ENCODE peak calls at places on chromosomes 2 and 18, in five cellular contexts. One of them, this sample, is unnamed.

GRCh38 chr18:20988726-20989125 is 122.9 kb downstream of the ROCK1 start:
- DNase-seq in HCT116: no peak
- DNase-seq in fibroblast of lung: no peak
- DNase-seq in PC-9: no peak
- DNase-seq in SK-N-MC: no peak
- DNase-seq in this sample: no peak

GRCh38 chr2:96342085-96342484 is 6.5 kb downstream of the NCAPH start:
- DNase-seq in HCT116: no peak
- DNase-seq in fibroblast of lung: peak; percentile 72
- DNase-seq in PC-9: peak; percentile 68
- DNase-seq in SK-N-MC: no peak
- DNase-seq in this sample: no peak

GRCh38 chr2:217289909-217290283 is 430.0 kb upstream of the TNP1 start:
- DNase-seq in HCT116: no peak
- DNase-seq in fibroblast of lung: peak; percentile 42
- DNase-seq in PC-9: peak; percentile 89
- DNase-seq in SK-N-MC: no peak
- DNase-seq in this sample: no peak

GRCh38 chr2:101018934-101019333 is 16.8 kb downstream of the RPL31 start:
- DNase-seq in HCT116: no peak
- DNase-seq in fibroblast of lung: no peak
- DNase-seq in PC-9: no peak
- DNase-seq in SK-N-MC: no peak
- DNase-seq in this sample: no peak

GRCh38 chr2:12930382-12930781 is 213.6 kb downstream of the TRIB2 start:
- DNase-seq in HCT116: no peak
- DNase-seq in fibroblast of lung: no peak
- DNase-seq in PC-9: peak; percentile 49
- DNase-seq in SK-N-MC: no peak
- DNase-seq in this sample: no peak

GRCh38 chr2:170950221-170950737 is 21.2 kb downstream of the GORASP2 start:
- DNase-seq in HCT116: no peak
- DNase-seq in fibroblast of lung: no peak
- DNase-seq in PC-9: no peak
- DNase-seq in SK-N-MC: no peak
- DNase-seq in this sample: peak; percentile 60

GRCh38 chr2:120890566-120891360 is 155.1 kb downstream of the GLI2 start:
- DNase-seq in HCT116: no peak
- DNase-seq in fibroblast of lung: no peak
- DNase-seq in PC-9: no peak
- DNase-seq in SK-N-MC: no peak
- DNase-seq in this sample: no peak

GRCh38 chr18:68438983-68439382 is 275.9 kb downstream of the TMX3 start:
- DNase-seq in HCT116: no peak
- DNase-seq in fibroblast of lung: peak; percentile 78
- DNase-seq in PC-9: no peak
- DNase-seq in SK-N-MC: no peak
- DNase-seq in this sample: no peak

GRCh38 chr2:77629529-77629928 is 107.4 kb upstream of the LRRTM4 start:
- DNase-seq in HCT116: no peak
- DNase-seq in fibroblast of lung: no peak
- DNase-seq in PC-9: no peak
- DNase-seq in SK-N-MC: no peak
- DNase-seq in this sample: no peak

GRCh38 chr2:98454073-98454472 is 9.4 kb downstream of the INPP4A start:
- DNase-seq in HCT116: no peak
- DNase-seq in fibroblast of lung: no peak
- DNase-seq in PC-9: peak; percentile 55
- DNase-seq in SK-N-MC: no peak
- DNase-seq in this sample: no peak

GRCh38 chr2:152071077-152071476 is 27.8 kb downstream of the CACNB4 start:
- DNase-seq in HCT116: no peak
- DNase-seq in fibroblast of lung: no peak
- DNase-seq in PC-9: no peak
- DNase-seq in SK-N-MC: no peak
- DNase-seq in this sample: no peak

GRCh38 chr2:225458431-225459117 is 59.1 kb downstream of the NYAP2 start:
- DNase-seq in HCT116: no peak
- DNase-seq in fibroblast of lung: no peak
- DNase-seq in PC-9: no peak
- DNase-seq in SK-N-MC: no peak
- DNase-seq in this sample: no peak

GRCh38 chr2:177056540-177056939 is 156.1 kb upstream of the HNRNPA3 start:
- DNase-seq in HCT116: peak; percentile 4
- DNase-seq in fibroblast of lung: no peak
- DNase-seq in PC-9: no peak
- DNase-seq in SK-N-MC: no peak
- DNase-seq in this sample: no peak

GRCh38 chr18:72700961-72701710 is 157.0 kb upstream of the CBLN2 start:
- DNase-seq in HCT116: no peak
- DNase-seq in fibroblast of lung: peak; percentile 9
- DNase-seq in PC-9: peak; percentile 45
- DNase-seq in SK-N-MC: peak; percentile 53
- DNase-seq in this sample: no peak

GRCh38 chr2:112189001-112189556 is 50.9 kb downstream of the FBLN7 start:
- DNase-seq in HCT116: no peak
- DNase-seq in fibroblast of lung: no peak
- DNase-seq in PC-9: no peak
- DNase-seq in SK-N-MC: no peak
- DNase-seq in this sample: no peak

GRCh38 chr18:75162978-75163377 is 46.0 kb downstream of the PTGR3 start:
- DNase-seq in HCT116: no peak
- DNase-seq in fibroblast of lung: no peak
- DNase-seq in PC-9: no peak
- DNase-seq in SK-N-MC: no peak
- DNase-seq in this sample: no peak

DNA sequence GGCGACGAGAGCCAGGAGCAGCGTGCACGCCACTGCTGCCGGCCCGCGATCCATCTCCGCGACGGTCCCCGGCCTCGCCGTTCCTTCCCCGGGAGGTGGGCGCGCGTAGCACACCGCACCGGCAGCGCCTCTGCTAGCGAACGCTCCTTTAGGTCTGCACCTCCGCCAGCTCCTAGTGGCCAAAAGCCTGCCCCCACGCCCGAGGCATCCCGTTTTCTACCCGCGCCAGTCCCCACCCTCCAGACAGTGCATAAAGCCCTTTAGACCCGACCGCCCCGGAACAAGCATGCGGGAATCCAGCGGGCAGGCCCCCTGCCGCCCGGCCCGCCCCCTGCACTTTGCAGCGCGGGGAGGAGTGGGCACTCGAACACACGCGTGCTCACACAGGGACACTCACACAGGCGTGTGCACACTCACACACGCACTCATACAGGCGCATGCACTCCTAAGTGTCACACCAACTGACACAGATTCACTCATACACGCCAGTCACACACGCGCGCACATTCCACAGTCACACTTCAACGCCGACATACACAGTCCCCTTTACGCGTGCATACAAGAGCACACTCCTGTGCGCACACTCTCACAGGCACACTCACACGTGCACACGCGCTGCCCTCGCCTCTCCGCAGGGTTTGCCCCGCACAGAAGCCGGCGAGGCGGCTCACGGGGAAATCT is at the start of gene LRP2:
- DNase-seq in HCT116: no peak
- DNase-seq in fibroblast of lung: no peak
- DNase-seq in PC-9: no peak
- DNase-seq in SK-N-MC: no peak
- DNase-seq in this sample: no peak
- TF ChIP-seq EZH2 in HCT116: no peak
- TF ChIP-seq EZH2 in fibroblast of lung: peak; percentile 99
- TF ChIP-seq EZH2 in PC-9: no peak
- TF ChIP-seq EZH2 in SK-N-MC: peak; percentile 47
- TF ChIP-seq EZH2 in this sample: no peak

DNA sequence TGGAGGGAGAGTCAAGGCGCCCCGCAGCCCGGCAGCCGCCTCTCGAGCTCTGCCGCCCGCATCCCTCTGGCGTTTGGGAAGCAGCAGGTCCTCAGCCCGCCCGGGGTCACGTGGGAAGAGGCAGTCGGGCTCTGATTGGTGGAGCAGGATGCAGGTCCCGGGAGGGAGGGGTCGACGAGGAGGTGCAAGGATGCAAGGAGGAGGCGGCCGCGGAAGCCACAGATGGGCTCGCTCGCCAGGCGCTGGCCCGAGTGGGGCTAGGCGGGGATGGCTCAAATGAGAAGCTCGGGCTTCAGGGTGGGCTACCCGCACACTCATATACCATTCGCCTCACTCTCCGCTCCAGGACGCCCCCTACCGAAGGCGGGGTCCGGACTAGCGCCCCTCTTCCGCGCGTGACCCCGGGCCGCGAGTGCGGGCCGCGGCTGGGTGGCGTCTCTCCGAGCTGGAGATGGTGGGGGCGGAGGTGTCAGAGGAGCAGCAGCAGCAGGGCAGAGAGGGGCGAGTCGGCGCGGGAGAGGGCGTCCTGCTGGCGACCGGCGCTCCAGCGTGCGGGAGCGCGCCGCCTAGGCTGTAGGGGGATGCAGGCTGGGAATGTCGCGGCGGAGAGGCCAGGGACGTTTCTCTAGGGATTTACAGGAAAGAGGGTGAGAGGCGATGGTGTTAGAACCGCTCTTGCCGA is at the start of gene TMEFF2:
- DNase-seq in HCT116: no peak
- DNase-seq in fibroblast of lung: peak; percentile 86
- DNase-seq in PC-9: no peak
- DNase-seq in SK-N-MC: peak; percentile 53
- DNase-seq in this sample: no peak
- TF ChIP-seq EZH2 in HCT116: no peak
- TF ChIP-seq EZH2 in fibroblast of lung: no peak
- TF ChIP-seq EZH2 in PC-9: no peak
- TF ChIP-seq EZH2 in SK-N-MC: no peak
- TF ChIP-seq EZH2 in this sample: no peak

DNA sequence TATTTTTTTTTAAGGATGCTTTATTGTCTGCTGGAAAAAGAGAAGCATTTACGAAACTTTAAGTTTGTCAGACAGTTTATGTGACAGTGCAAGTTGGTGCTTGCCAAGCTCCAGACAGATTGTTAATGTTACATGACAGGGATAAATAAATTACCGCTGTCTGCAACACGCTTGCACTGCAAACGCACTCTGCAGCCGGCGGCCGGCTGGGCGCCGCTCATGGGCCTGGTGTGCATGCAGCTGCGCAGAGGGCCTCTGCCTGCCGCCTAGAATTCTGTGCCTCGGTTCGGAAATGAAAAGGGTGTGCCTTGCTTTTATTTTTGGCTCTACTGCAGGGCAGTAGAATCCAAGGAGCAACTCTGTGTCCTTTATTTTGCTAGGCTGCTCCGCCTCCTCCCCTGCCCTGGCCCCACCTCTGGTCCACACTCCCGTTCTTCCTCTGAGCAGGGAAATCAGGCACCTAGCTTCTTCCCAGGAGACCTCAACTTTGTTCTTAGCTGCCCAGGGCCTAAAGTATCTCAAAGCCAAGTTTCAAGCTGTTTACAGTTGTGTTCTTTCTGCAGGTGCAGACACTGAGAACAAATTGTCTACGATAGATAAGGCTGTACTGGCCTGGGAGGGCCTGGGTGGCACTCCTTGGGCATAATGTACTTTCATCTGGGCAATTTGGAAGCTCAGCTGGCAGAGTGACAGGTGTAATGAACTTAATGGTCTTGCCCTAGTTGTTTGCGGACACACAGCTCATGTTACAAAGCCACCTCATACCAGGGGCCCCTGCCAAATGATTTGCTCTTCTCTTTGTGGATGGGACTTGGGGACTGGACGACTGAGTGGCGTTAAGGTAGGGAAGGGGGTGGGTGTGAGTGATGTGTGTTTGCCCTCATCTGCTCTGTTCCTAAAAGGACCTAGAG is 4.1 kb downstream of the LDLRAD4 start:
- DNase-seq in HCT116: no peak
- DNase-seq in fibroblast of lung: peak; percentile 92
- DNase-seq in PC-9: no peak
- DNase-seq in SK-N-MC: no peak
- DNase-seq in this sample: no peak
- TF ChIP-seq EZH2 in HCT116: no peak
- TF ChIP-seq EZH2 in fibroblast of lung: no peak
- TF ChIP-seq EZH2 in PC-9: no peak
- TF ChIP-seq EZH2 in SK-N-MC: no peak
- TF ChIP-seq EZH2 in this sample: no peak

GRCh38 chr2:236169741-236170654 is 1.8 kb upstream of the GBX2 start:
- DNase-seq in HCT116: no peak
- DNase-seq in fibroblast of lung: no peak
- DNase-seq in PC-9: no peak
- DNase-seq in SK-N-MC: no peak
- DNase-seq in this sample: no peak
- TF ChIP-seq EZH2 in HCT116: no peak
- TF ChIP-seq EZH2 in fibroblast of lung: no peak
- TF ChIP-seq EZH2 in PC-9: no peak
- TF ChIP-seq EZH2 in SK-N-MC: no peak
- TF ChIP-seq EZH2 in this sample: no peak

This sample was measured in GM12878.